ENCODE peak calls at places on chromosome 16, in eight cellular contexts. D is heart right ventricle, Q is bronchial epithelial cell, O is AG04450, A is AG09309, N is H9, K is AG09319, H is BJ. I is an unnamed sample.

GRCh38 chr16:19173649-19174383 is 5.8 kb downstream of the SYT17 start:
- DNase-seq in H (no peak), N (no peak), A (no peak), K (no peak), O (no peak), Q (no peak), D (no peak), I (no peak)

GRCh38 chr16:64830653-64831052 is 291.2 kb downstream of the CDH11 start:
- DNase-seq in Q (peak), A (peak), O (peak), K (peak), D (no peak), H (peak), N (no peak), I (no peak)

GRCh38 chr16:66430214-66430613 is 3.1 kb downstream of the BEAN1 start:
- DNase-seq in H (no peak), A (no peak), O (no peak), K (no peak), D (no peak), Q (no peak), N (no peak), I (no peak)

GRCh38 chr16:59665618-59666220 is 931.6 kb upstream of the GOT2 start:
- DNase-seq in A (no peak), K (no peak), N (no peak), O (no peak), D (no peak), H (no peak), Q (no peak), I (no peak)

GRCh38 chr16:11225677-11226549 is 30.1 kb downstream of the SOCS1 start:
- DNase-seq in D (no peak), H (no peak), K (no peak), O (no peak), A (no peak), Q (no peak), N (no peak), I (peak)

GRCh38 chr16:1201444-1201843 is 23.6 kb downstream of the TPSG1 start:
- DNase-seq in Q (no peak), K (no peak), D (no peak), A (no peak), O (no peak), N (no peak), H (no peak), I (no peak)

GRCh38 chr16:81748476-81749198 is 30.5 kb upstream of the PLCG2 start:
- DNase-seq in K (no peak), N (no peak), O (no peak), A (no peak), Q (no peak), D (no peak), H (no peak), I (no peak)

GRCh38 chr16:27853101-27853500 is 210.4 kb downstream of the GSG1L start:
- DNase-seq in H (no peak), K (no peak), O (no peak), A (no peak), D (no peak), Q (no peak), N (no peak), I (no peak)

GRCh38 chr16:4517812-4518211 is 20.8 kb downstream of the CDIP1 start:
- DNase-seq in O (no peak), D (no peak), Q (no peak), H (no peak), K (no peak), A (no peak), N (peak), I (no peak)

GRCh38 chr16:88781140-88782077 is 3.6 kb downstream of the PIEZO1 start:
- DNase-seq in K (no peak), H (no peak), O (no peak), A (no peak), Q (no peak), N (no peak), D (peak), I (peak)

GRCh38 chr16:61419771-61420170 is 616.5 kb downstream of the CDH8 start:
- DNase-seq in D (no peak), N (no peak), K (no peak), Q (no peak), H (no peak), A (no peak), O (no peak), I (no peak)

GRCh38 chr16:68388124-68388523 is 60.2 kb downstream of the SMPD3 start:
- DNase-seq in H (no peak), N (no peak), D (no peak), Q (no peak), A (no peak), O (no peak), K (no peak), I (no peak)

GRCh38 chr16:78303946-78304345 is 204.5 kb downstream of the WWOX start:
- DNase-seq in A (no peak), H (no peak), D (no peak), K (no peak), O (no peak), Q (no peak), N (no peak), I (no peak)

GRCh38 chr16:70738083-70738977 is 52.5 kb upstream of the MTSS2 start:
- DNase-seq in K (peak), H (no peak), O (peak), D (peak), Q (peak), N (peak), A (no peak), I (peak)

GRCh38 chr16:16150117-16150877 is 73.0 kb downstream of the ABCC6 start:
- DNase-seq in K (peak), N (no peak), D (peak), A (no peak), Q (no peak), O (peak), H (no peak), I (no peak)

GRCh38 chr16:65909310-65910050 is 457.0 kb upstream of the CDH5 start:
- DNase-seq in N (no peak), A (no peak), D (no peak), H (no peak), Q (peak), K (no peak), O (no peak), I (no peak)

GRCh38 chr16:72744064-72744793 is 303.7 kb downstream of the ZFHX3 start:
- DNase-seq in H (no peak), D (no peak), A (no peak), K (no peak), N (no peak), O (no peak), Q (no peak), I (no peak)

GRCh38 chr16:88303890-88304819 is 78.6 kb upstream of the ZNF469 start:
- DNase-seq in D (no peak), O (peak), N (no peak), H (peak), K (peak), A (peak), Q (peak), I (no peak)

GRCh38 chr16:3872216-3872895 is 8.2 kb downstream of the CREBBP start:
- DNase-seq in A (no peak), D (no peak), O (no peak), Q (no peak), N (no peak), H (no peak), K (no peak), I (no peak)

GRCh38 chr16:89257281-89257731 is 39.8 kb downstream of the ZNF778 start:
- DNase-seq in N (peak), K (no peak), H (no peak), O (no peak), A (no peak), D (no peak), Q (no peak), I (peak)

GRCh38 chr16:64864232-64864803 is 257.5 kb downstream of the CDH11 start:
- DNase-seq in H (peak), Q (peak), D (no peak), N (no peak), A (peak), K (peak), O (peak), I (no peak)

DNA sequence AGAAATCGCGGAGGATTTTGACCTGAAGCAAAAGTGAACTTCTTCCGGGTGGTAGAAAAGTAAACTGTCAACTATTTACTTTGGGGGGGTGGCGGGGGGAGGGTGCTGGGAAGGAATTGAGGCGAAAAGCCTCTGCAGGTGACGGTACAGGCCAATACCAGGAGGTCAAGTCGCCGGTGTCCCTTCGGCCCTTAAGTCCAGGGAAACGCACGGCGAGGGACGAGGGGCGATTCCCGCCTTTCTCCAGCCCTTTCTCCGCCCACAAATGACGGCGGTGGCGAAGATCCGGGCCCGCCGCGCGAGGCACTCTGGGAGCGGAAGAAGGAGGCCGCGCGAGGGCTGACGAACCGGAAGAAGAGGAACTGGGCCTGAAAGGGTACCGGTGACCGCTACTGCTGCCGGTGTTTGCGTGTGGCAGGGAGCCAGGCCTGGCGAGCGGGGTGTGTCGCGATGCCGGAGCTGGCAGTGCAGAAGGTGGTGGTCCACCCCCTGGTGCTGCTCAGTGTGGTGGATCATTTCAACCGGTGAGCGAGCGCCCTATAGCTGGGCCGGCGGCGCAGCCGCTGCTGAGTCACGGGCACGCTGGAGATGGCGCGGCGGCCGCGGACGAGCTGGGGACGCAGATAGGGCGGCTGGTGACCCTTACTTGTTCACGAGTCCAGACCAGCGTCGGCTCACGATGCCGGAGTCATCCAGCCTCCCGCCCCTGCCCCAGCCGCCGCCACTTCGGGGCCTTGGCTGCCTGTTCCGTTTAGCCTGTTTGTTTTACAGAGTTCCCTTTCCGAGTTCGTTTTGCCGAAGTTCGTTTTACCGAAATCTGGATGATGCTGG is at the start of gene PSMD7:
- DNase-seq in A (peak), K (peak), Q (peak), N (peak), O (peak), D (peak), H (peak), I (peak)
- TF ChIP-seq CTCF in A (no peak), K (no peak), Q (no peak), N (no peak), O (no peak), D (no peak), H (no peak), I (no peak)

GRCh38 chr16:57727610-57728009 is 8.0 kb upstream of the KATNB1 start:
- DNase-seq in D (no peak), H (no peak), N (no peak), O (no peak), Q (no peak), A (no peak), K (no peak), I (no peak)
- TF ChIP-seq CTCF in D (no peak), H (no peak), N (peak), O (no peak), Q (no peak), A (no peak), K (no peak), I (no peak)

DNA sequence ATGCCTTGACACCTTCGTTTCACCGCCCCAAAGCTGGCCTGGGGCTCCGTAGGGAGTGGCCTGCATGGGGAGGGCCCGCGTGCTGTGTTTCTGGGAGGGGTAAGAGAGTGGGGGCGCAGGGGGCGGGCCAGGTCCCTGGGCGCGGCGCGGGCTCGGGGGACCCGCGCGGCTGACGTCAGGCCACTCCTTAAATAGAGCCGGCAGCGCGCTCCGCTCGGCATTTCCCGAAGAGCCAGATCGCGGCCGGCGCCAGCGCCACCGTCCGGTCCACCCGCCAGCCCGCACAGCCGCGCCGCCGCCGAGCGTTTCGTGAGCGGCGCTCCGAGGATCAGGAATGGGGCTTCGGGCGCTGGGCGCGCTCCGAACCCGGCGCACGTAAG is at the start of gene HS3ST2:
- DNase-seq in Q (peak), K (no peak), A (no peak), O (no peak), H (no peak), N (peak), D (peak), I (no peak)
- TF ChIP-seq CTCF in Q (peak), K (no peak), A (no peak), O (no peak), H (no peak), N (peak), D (no peak), I (no peak)

GRCh38 chr16:85753976-85754375 is 3.1 kb upstream of the C16orf74 start:
- DNase-seq in D (no peak), O (no peak), H (no peak), N (no peak), K (no peak), A (no peak), Q (no peak), I (no peak)

GRCh38 chr16:85753559-85753958 is 2.7 kb upstream of the C16orf74 start:
- DNase-seq in N (no peak), K (no peak), D (no peak), Q (peak), H (no peak), O (no peak), A (no peak), I (no peak)

GRCh38 chr16:85754403-85754802 is 3.5 kb upstream of the C16orf74 start:
- DNase-seq in A (no peak), D (no peak), Q (no peak), H (no peak), K (no peak), O (no peak), N (no peak), I (no peak)

GRCh38 chr16:85751665-85752501 is 987 bp upstream of the C16orf74 start:
- DNase-seq in K (no peak), Q (peak), A (no peak), O (no peak), N (peak), D (no peak), H (no peak), I (no peak)

DNA sequence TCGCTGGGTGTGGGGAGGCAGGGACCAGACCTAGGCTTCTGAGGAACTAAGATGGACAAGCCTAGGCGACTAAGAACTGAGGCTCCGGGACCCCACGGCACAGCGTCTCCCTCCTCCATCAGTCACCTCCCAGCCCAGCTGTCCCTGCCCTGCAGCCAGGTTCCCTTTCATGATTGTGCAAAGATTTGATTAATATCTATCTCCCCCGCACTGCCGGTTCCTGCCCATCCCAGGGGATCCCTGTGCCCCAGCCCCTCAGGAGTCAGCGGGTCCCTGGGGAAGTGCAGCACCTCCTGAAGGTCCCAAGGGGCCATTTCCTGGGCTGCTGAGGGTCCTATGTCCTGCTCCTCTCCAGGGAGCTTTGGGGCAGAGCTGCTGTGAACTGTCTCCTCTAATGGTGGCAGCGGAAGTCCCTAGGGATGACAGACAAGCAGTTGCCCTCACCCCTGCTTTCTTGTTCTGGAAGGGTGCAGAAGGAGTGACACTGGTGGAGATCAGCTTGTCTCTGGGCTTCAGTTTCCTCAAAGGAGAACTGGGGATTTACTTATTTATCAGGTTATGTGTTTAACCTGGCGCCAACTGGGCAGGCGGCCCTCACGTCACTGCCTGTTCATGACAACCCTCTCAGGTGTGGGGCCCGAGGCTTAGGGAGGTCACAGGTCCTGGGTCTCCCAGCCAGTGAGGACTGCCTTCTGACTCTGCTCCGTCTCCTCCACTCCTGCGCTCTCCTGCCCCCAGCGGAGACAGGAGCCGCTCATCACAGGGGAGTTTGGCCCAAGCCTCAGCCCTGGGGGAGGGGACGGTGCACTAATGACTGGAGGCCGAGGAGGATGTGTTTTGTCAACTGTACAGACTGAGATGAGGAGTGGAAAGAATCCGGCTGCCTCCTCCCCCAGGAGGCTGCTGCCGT is 1.9 kb upstream of the C16orf74 start:
- DNase-seq in A (no peak), Q (peak), K (no peak), D (peak), N (peak), O (no peak), H (no peak), I (no peak)
- TF ChIP-seq CTCF in A (peak), Q (peak), K (no peak), D (no peak), N (peak), O (peak), H (peak), I (no peak)

GRCh38 chr16:48282636-48283263 is 35.4 kb upstream of the ABCC11 start:
- DNase-seq in K (no peak), H (no peak), N (no peak), O (no peak), A (no peak), Q (no peak), D (no peak), I (no peak)

GRCh38 chr16:48287239-48287638 is 39.9 kb upstream of the ABCC11 start:
- DNase-seq in K (no peak), A (no peak), H (no peak), O (no peak), N (no peak), D (no peak), Q (no peak), I (no peak)

GRCh38 chr16:48279199-48279598 is 31.9 kb upstream of the ABCC11 start:
- DNase-seq in N (no peak), H (no peak), Q (no peak), D (no peak), O (no peak), A (no peak), K (no peak), I (no peak)

DNA sequence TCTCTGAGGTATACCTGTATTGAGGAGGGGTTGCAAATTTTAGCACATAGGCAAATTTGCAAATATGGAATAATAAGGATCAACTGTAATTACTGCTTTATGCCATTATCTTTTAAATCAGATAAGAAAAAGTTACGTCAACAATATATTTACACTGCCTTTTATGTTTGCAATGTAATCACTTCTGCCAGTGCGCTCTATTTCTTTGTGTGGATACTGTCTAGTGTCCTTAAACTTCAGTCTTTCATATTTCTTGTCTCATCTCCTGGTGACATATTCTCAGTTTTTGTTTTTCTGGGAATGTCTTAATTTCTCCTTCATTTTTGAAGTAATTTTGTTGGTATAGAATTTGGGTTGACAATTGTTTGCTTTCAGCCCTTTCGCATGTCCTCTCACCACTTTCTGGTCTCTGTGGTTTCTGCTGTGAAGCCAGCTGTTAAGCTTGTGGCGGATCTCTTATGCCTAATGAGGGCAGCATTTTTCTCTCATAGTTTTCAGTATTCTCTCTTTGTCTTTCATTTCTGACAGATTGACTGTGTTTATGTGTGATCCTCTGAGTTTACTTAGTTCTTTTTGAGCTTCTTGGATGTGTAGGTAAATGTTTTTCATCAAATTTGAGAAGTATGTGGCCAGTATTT is 37.6 kb upstream of the ABCC11 start:
- DNase-seq in H (no peak), O (no peak), Q (no peak), K (no peak), N (no peak), A (no peak), D (no peak), I (peak)
- TF ChIP-seq CTCF in H (no peak), O (no peak), Q (no peak), K (no peak), N (no peak), A (no peak), D (no peak), I (no peak)

GRCh38 chr16:30096105-30096861 is at the start of gene YPEL3:
- DNase-seq in D (peak), Q (peak), H (peak), O (peak), K (peak), N (peak), A (peak), I (peak)
- TF ChIP-seq CTCF in D (no peak), Q (no peak), H (no peak), O (no peak), K (no peak), N (no peak), A (no peak), I (no peak)